ENCODE peak calls at places on chromosomes 7 and 10, in ten cellular contexts. V, H, X, S, F, W, J, T, N and M are unnamed samples.

GRCh38 chr10:47361293-47361692 is 13.1 kb downstream of the RBP3 start:
- DNase-seq in V (no peak), H (peak), X (no peak), S (peak), F (no peak), W (peak), J (no peak), T (no peak), N (no peak), M (no peak)

GRCh38 chr7:101138149-101138870 is 11.4 kb downstream of the SERPINE1 start:
- DNase-seq in V (peak), H (peak), X (peak), S (peak), F (peak), W (peak), J (peak), T (peak), N (peak), M (peak)

GRCh38 chr7:75727881-75728592 is 10.7 kb downstream of the HIP1 start:
- DNase-seq in V (no peak), H (peak), X (peak), S (peak), F (peak), W (no peak), J (peak), T (peak), N (peak), M (no peak)

GRCh38 chr10:115295213-115295805 is 202.1 kb downstream of the ATRNL1 start:
- DNase-seq in V (no peak), H (no peak), X (no peak), S (no peak), F (no peak), W (no peak), J (no peak), T (no peak), N (no peak), M (no peak)

GRCh38 chr7:1742555-1743303 is 72.7 kb downstream of the ELFN1 start:
- DNase-seq in V (no peak), H (peak), X (no peak), S (peak), F (peak), W (no peak), J (no peak), T (no peak), N (no peak), M (no peak)

GRCh38 chr10:72274213-72274729 is 547 bp downstream of the DDIT4 start:
- DNase-seq in V (no peak), H (no peak), X (no peak), S (no peak), F (no peak), W (no peak), J (no peak), T (peak), N (no peak), M (no peak)

GRCh38 chr7:111312966-111313365 is 222.0 kb downstream of the LRRN3 start:
- DNase-seq in V (no peak), H (peak), X (peak), S (no peak), F (no peak), W (peak), J (no peak), T (no peak), N (no peak), M (no peak)

GRCh38 chr7:48035301-48035966 is at the start of gene C7orf57:
- DNase-seq in V (peak), H (peak), X (peak), S (peak), F (peak), W (peak), J (peak), T (peak), N (peak), M (no peak)

GRCh38 chr10:78326372-78326771 is 292.7 kb downstream of the RPS24 start:
- DNase-seq in V (no peak), H (no peak), X (no peak), S (no peak), F (no peak), W (no peak), J (no peak), T (no peak), N (no peak), M (no peak)

GRCh38 chr7:84837405-84837804 is 349.5 kb downstream of the SEMA3D start:
- DNase-seq in V (no peak), H (no peak), X (no peak), S (no peak), F (no peak), W (no peak), J (no peak), T (no peak), N (no peak), M (no peak)

GRCh38 chr10:1661861-1662260 is 75.5 kb downstream of the ADARB2 start:
- DNase-seq in V (peak), H (no peak), X (no peak), S (no peak), F (no peak), W (no peak), J (no peak), T (no peak), N (peak), M (no peak)

GRCh38 chr10:29616542-29616941 is 18.2 kb downstream of the SVIL start:
- DNase-seq in V (no peak), H (no peak), X (no peak), S (no peak), F (no peak), W (no peak), J (no peak), T (no peak), N (no peak), M (no peak)

GRCh38 chr7:92987095-92987494 is 130.7 kb downstream of the SAMD9 start:
- DNase-seq in V (no peak), H (peak), X (peak), S (no peak), F (no peak), W (peak), J (no peak), T (no peak), N (no peak), M (no peak)

GRCh38 chr7:114345494-114345893 is 69.1 kb upstream of the FOXP2 start:
- DNase-seq in V (no peak), H (no peak), X (peak), S (no peak), F (no peak), W (peak), J (no peak), T (no peak), N (no peak), M (no peak)

GRCh38 chr10:118778727-118779126 is 24.0 kb upstream of the CACUL1 start:
- DNase-seq in V (no peak), H (no peak), X (no peak), S (no peak), F (peak), W (no peak), J (no peak), T (no peak), N (no peak), M (no peak)

GRCh38 chr10:72564596-72564995 is 61.3 kb downstream of the MICU1 start:
- DNase-seq in V (no peak), H (peak), X (no peak), S (no peak), F (peak), W (peak), J (no peak), T (no peak), N (no peak), M (no peak)

GRCh38 chr10:88064608-88065383 is 201.4 kb downstream of the PTEN start:
- DNase-seq in V (peak), H (peak), X (no peak), S (peak), F (peak), W (peak), J (peak), T (peak), N (peak), M (peak)

GRCh38 chr10:132677096-132677904 is 108.6 kb downstream of the NKX6-2 start:
- DNase-seq in V (no peak), H (no peak), X (no peak), S (no peak), F (no peak), W (no peak), J (no peak), T (peak), N (no peak), M (no peak)

GRCh38 chr7:37480026-37480425 is 31.4 kb upstream of the ELMO1 start:
- DNase-seq in V (no peak), H (no peak), X (no peak), S (no peak), F (no peak), W (no peak), J (no peak), T (no peak), N (no peak), M (no peak)

GRCh38 chr7:30770936-30771858 is at the start of gene MINDY4:
- DNase-seq in V (peak), H (peak), X (peak), S (no peak), F (peak), W (peak), J (peak), T (peak), N (peak), M (peak)

GRCh38 chr7:17027143-17027802 is 145.5 kb upstream of the AGR3 start:
- DNase-seq in V (no peak), H (no peak), X (no peak), S (no peak), F (no peak), W (peak), J (no peak), T (no peak), N (no peak), M (no peak)

GRCh38 chr10:15419279-15419874 is 48.3 kb upstream of the FAM171A1 start:
- DNase-seq in V (no peak), H (peak), X (peak), S (no peak), F (no peak), W (peak), J (no peak), T (no peak), N (no peak), M (peak)

GRCh38 chr7:36683695-36684357 is 40.5 kb downstream of the AOAH start:
- DNase-seq in V (no peak), H (no peak), X (peak), S (no peak), F (peak), W (no peak), J (no peak), T (no peak), N (no peak), M (no peak)

GRCh38 chr7:11539853-11540252 is 292.1 kb downstream of the THSD7A start:
- DNase-seq in V (no peak), H (no peak), X (no peak), S (no peak), F (no peak), W (peak), J (no peak), T (no peak), N (no peak), M (no peak)

GRCh38 chr7:101550641-101551531 is 78.2 kb downstream of the MYL10 start:
- DNase-seq in V (no peak), H (peak), X (no peak), S (no peak), F (no peak), W (no peak), J (no peak), T (peak), N (no peak), M (no peak)

GRCh38 chr7:105743351-105743812 is 133.0 kb downstream of the ATXN7L1 start:
- DNase-seq in V (peak), H (no peak), X (no peak), S (no peak), F (no peak), W (no peak), J (no peak), T (no peak), N (no peak), M (no peak)

GRCh38 chr7:50339990-50340500 is 35.5 kb downstream of the IKZF1 start:
- DNase-seq in V (peak), H (no peak), X (no peak), S (no peak), F (peak), W (no peak), J (no peak), T (no peak), N (peak), M (no peak)